ENCODE peak calls at places on chromosome 5, in ten cellular contexts. S is effector CD8-positive, alpha-beta T cell; P is GM18507; U is activated CD4-positive, alpha-beta memory T cell treated with anti-CD3 and anti-CD28 coated beads, Interleukin-2, amount 10 ng/mL, durations not matched to agents 7 days and 5 days; O is stimulated activated CD8-positive, alpha-beta memory T cell treated with anti-CD3 and anti-CD28 coated beads, Interleukin-15, amount 100 ng/mL, for 1 hour; M is NCI-H2081; G is SHP77; K is left cardiac atrium; T is T-helper 1 cell; J is pulmonary artery endothelial cell. X is an unnamed sample.

GRCh38 chr5:143244000-143244736 is 159.3 kb downstream of the NR3C1 start:
- DNase-seq in S (no peak), P (no peak), U (no peak), O (no peak), M (no peak), G (no peak), K (peak), T (no peak), J (peak), X (no peak)

GRCh38 chr5:178625679-178626483 is 969 bp downstream of the CLK4 start:
- DNase-seq in S (no peak), P (peak), U (no peak), O (peak), M (no peak), G (no peak), K (no peak), T (no peak), J (no peak), X (peak)

GRCh38 chr5:150734579-150735384 is 24.0 kb downstream of the DCTN4 start:
- DNase-seq in S (no peak), P (peak), U (peak), O (no peak), M (no peak), G (no peak), K (peak), T (no peak), J (no peak), X (no peak)

GRCh38 chr5:111530298-111530740 is 18.0 kb upstream of the STARD4 start:
- DNase-seq in S (peak), P (no peak), U (peak), O (peak), M (no peak), G (no peak), K (peak), T (peak), J (peak), X (no peak)

GRCh38 chr5:103498211-103498610 is 64.4 kb downstream of the NUDT12 start:
- DNase-seq in S (no peak), P (no peak), U (no peak), O (no peak), M (no peak), G (no peak), K (no peak), T (no peak), J (no peak), X (no peak)

GRCh38 chr5:131659841-131660240 is 24.8 kb upstream of the RAPGEF6 start:
- DNase-seq in S (no peak), P (no peak), U (no peak), O (no peak), M (no peak), G (no peak), K (no peak), T (no peak), J (no peak), X (no peak)

GRCh38 chr5:23268136-23268535 is 239.3 kb upstream of the PRDM9 start:
- DNase-seq in S (no peak), P (no peak), U (no peak), O (no peak), M (peak), G (peak), K (no peak), T (no peak), J (no peak), X (no peak)

GRCh38 chr5:67807116-67807888 is 408.3 kb upstream of the PIK3R1 start:
- DNase-seq in S (no peak), P (peak), U (no peak), O (no peak), M (no peak), G (no peak), K (no peak), T (no peak), J (no peak), X (no peak)

GRCh38 chr5:172093559-172093958 is 87.1 kb upstream of the FBXW11 start:
- DNase-seq in S (no peak), P (no peak), U (no peak), O (no peak), M (no peak), G (no peak), K (no peak), T (no peak), J (no peak), X (no peak)

GRCh38 chr5:136905571-136905970 is 540.2 kb upstream of the TRPC7 start:
- DNase-seq in S (no peak), P (no peak), U (no peak), O (no peak), M (no peak), G (no peak), K (no peak), T (no peak), J (no peak), X (no peak)